ENCODE peak calls at places on chromosomes 12 and 14, in four cellular contexts. H is CD8-positive, alpha-beta T cell; K is PC-3; O is neural progenitor cell. R is an unnamed sample. For H3K27me3 and H3K9me3, the result is how much of the 10 kb centered on the place peaks cover.

GRCh38 chr12:40224439-40225291 is at the start of gene LRRK2:
- DNase-seq in H (peak), K (no peak), O (peak), R (peak)

GRCh38 chr12:52190860-52191729 is 719 bp downstream of the KRT80 start:
- DNase-seq in H (no peak), K (peak), O (no peak), R (peak)

GRCh38 chr14:44449694-44450093 is 57.4 kb downstream of the FSCB start:
- DNase-seq in H (no peak), K (no peak), O (no peak), R (no peak)

GRCh38 chr12:124698211-124698997 is 131.0 kb upstream of the NCOR2 start:
- DNase-seq in H (no peak), K (no peak), O (no peak), R (no peak)

GRCh38 chr14:64474698-64475097 is 9.4 kb downstream of the AKAP5 start:
- DNase-seq in H (no peak), K (no peak), O (no peak), R (no peak)

GRCh38 chr12:54586620-54587019 is 1.8 kb downstream of the PPP1R1A start:
- DNase-seq in H (no peak), K (no peak), O (no peak), R (no peak)

GRCh38 chr12:56593909-56594621 is 36.1 kb downstream of the BAZ2A start:
- DNase-seq in H (peak), K (peak), O (peak), R (peak)

GRCh38 chr12:39538679-39539104 is 80.9 kb downstream of the ABCD2 start:
- DNase-seq in H (no peak), K (no peak), O (no peak), R (no peak)

GRCh38 chr12:46356655-46357437 is 15.7 kb downstream of the SLC38A2 start:
- DNase-seq in H (no peak), K (peak), O (no peak), R (no peak)

GRCh38 chr14:72476657-72477499 is 417.0 kb downstream of the DPF3 start:
- DNase-seq in H (peak), K (no peak), O (no peak), R (peak)

DNA sequence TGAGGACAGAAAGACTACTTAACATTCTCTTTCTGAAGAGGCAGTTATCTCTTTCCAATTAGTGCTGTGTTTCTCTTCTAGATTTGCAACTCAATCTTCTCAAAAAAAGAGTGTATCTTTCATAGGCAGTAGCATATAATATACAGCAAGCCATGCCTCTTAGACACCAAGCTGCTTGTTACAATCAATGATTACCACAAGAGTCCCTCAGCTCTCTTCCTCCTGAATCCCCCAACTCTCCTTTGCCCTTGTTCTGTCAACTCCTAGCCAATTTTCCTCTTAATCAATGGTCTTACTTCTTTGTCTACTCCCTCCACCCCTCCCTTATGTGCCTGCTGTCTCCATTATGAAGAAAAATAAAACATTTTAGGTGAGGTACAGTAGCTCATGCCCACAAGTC is 2.6 kb downstream of the TMTC1 start:
- DNase-seq in H (no peak), K (no peak), O (no peak), R (no peak)
- H3K4me3 ChIP-seq in H (no peak), K (no peak), O (peak), R (no peak)

DNA sequence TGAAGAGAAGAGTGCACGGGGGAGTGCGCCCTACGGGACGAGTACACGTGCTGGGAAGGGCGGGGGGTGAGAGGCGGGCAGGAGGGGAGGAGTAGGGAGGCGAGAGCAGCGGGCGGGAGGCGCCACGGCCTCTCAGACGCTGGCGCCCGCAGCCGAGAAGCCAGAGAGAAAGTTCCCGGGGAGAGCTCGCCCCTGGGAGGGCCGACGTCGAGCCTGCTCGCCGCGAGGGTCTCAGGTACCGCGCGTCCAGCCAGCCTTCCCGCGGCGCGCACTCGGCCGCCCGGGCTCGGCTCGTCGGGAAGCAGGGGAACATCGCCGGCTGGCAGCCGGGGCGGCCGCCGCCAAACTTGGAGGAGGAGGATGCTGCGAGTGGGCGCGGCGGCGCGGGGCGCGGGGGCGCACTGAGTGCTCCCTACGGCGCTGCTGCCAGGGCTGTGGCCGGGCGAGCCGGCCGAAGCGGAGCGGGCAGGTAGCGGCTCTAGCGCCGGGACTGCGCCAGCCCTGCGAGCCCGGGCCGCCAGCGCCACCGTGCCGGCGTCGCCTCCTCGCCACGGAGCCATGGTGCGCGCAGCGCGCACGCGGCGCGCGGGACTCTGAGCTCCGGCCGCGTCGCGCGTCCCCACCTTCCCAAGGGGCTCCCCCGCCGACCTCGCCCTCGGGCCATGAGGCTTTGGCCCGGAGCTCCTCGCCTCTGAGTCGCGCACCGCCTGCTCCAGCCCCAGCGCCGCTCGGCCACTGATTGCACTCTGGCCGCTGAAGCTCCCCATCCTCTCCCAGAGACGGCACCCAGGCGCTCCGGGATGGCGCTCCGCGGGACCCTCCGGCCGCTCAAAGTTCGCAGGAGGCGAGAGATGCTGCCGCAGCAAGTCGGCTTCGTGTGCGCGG is at the start of gene SLC24A4:
- DNase-seq in H (no peak), K (no peak), O (peak), R (peak)
- H3K27me3 ChIP-seq in H (under half), K (under half), O (half or more), R (under half)

GRCh38 chr12:34298176-34298970 is 276.1 kb downstream of the ALG10 start:
- DNase-seq in H (no peak), K (no peak), O (no peak), R (no peak)

GRCh38 chr12:34297790-34298164 is 275.5 kb downstream of the ALG10 start:
- DNase-seq in H (no peak), K (no peak), O (no peak), R (no peak)

GRCh38 chr12:34300376-34301250 is 278.3 kb downstream of the ALG10 start:
- DNase-seq in H (no peak), K (no peak), O (no peak), R (no peak)

GRCh38 chr12:34299802-34300193 is 277.5 kb downstream of the ALG10 start:
- DNase-seq in H (no peak), K (no peak), O (no peak), R (no peak)

GRCh38 chr12:34298971-34299801 is 276.9 kb downstream of the ALG10 start:
- DNase-seq in H (no peak), K (no peak), O (no peak), R (no peak)
- H3K9me3 ChIP-seq in H (under half), K (under half), O (under half), R (under half)

DNA sequence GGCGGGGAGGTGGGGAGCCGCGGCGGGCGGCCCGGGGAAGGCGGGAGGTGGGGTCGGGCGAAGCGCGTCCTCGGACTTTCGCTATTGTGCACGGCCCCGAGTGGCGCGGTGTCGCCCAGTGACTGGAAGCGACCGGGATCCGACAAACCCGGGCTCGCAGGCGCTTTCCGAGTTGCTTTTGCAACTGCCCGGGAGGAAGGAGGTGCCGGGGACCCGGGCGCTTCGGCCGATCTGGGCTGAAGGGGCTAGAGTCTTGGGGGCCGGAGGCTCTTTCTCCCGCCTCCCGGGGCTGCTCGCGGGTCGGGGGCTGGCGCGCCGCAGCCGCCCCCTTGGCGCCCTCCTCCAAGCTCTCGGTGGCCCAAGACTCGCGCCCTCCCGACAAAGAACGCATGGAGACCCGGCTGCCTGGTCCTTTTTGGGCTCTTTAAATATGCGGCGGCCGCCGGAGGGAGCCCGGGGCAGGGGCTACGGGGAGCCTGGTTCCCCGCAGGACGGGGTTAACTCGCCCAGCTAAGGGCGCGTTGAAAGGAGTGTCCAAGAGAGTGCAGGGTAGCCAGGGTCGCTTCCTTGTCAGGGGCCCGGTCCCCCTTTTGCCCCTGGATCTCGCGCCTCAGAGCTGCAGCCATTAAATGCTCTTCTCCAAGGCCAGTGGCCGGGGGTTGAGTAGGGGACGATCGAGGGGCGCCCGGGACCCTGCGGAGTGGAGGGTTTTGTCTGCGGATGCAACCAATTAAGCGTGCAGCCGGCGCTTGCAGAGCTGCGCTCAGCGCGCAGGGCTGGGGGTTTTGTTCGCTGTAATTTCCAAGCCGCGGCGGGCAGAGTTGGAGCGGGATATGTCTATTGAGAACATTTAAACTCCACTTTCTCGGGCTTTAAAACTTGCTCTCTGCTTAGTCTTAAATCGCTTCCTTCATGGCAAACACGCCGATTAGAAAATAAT is 1.6 kb downstream of the HMGA2 start:
- DNase-seq in H (no peak), K (peak), O (peak), R (peak)
- H3K4me3 ChIP-seq in H (no peak), K (peak), O (peak), R (peak)

GRCh38 chr14:99231181-99231849 is 40.7 kb downstream of the BCL11B start:
- DNase-seq in H (no peak), K (no peak), O (peak), R (no peak)
- H3K27me3 ChIP-seq in H (under half), K (under half), O (under half), R (under half)

R was measured in MG63.